ENCODE peak calls at places on chromosomes 13 and 19, in seven cellular contexts. L is Kasumi-1, D is astrocyte of the hippocampus, C is HEK293T, Q is heart right ventricle, G is ovary, J is cardiac fibroblast. B is an unnamed sample.

GRCh38 chr19:1833540-1833939 is 14.7 kb downstream of the REXO1 start:
- DNase-seq in L (no peak), D (no peak), C (no peak), Q (no peak), G (peak; percentile 66), J (no peak), B (peak; percentile 43)

GRCh38 chr13:66915596-66916185 is 314.4 kb downstream of the PCDH9 start:
- DNase-seq in L (peak; percentile 37), D (peak; percentile 11), C (no peak), Q (no peak), G (no peak), J (peak; percentile 66), B (peak; percentile 59)

GRCh38 chr19:41206926-41207750 is 11.9 kb upstream of the AXL start:
- DNase-seq in L (no peak), D (no peak), C (no peak), Q (peak; percentile 84), G (no peak), J (peak; percentile 28), B (no peak)

GRCh38 chr19:4173479-4174211 is 8.7 kb downstream of the SIRT6 start:
- DNase-seq in L (no peak), D (no peak), C (no peak), Q (no peak), G (no peak), J (no peak), B (no peak)

GRCh38 chr19:34171539-34171876 is 796 bp upstream of the LSM14A start:
- DNase-seq in L (peak; percentile 69), D (no peak), C (no peak), Q (no peak), G (no peak), J (peak; percentile 78), B (peak; percentile 32)

GRCh38 chr19:2711175-2711936 is 8.9 kb upstream of the GNG7 start:
- DNase-seq in L (peak; percentile 77), D (peak; percentile 58), C (no peak), Q (no peak), G (no peak), J (peak; percentile 82), B (no peak)

GRCh38 chr13:91270031-91270430 is 77.5 kb upstream of the MIR17HG start:
- DNase-seq in L (peak; percentile 60), D (no peak), C (no peak), Q (no peak), G (no peak), J (no peak), B (peak; percentile 32)

GRCh38 chr13:76385606-76386005 is 500.6 kb downstream of the KCTD12 start:
- DNase-seq in L (no peak), D (no peak), C (no peak), Q (no peak), G (no peak), J (peak; percentile 24), B (no peak)

GRCh38 chr19:35351441-35352176 is 3.9 kb downstream of the FFAR1 start:
- DNase-seq in L (no peak), D (no peak), C (no peak), Q (no peak), G (peak; percentile 12), J (no peak), B (no peak)

GRCh38 chr13:40316301-40316700 is 350.1 kb downstream of the FOXO1 start:
- DNase-seq in L (no peak), D (no peak), C (no peak), Q (no peak), G (peak; percentile 45), J (no peak), B (no peak)

GRCh38 chr13:112545866-112546265 is 42.1 kb downstream of the TUBGCP3 start:
- DNase-seq in L (no peak), D (peak; percentile 77), C (no peak), Q (no peak), G (no peak), J (peak; percentile 84), B (peak; percentile 48)

GRCh38 chr19:1407662-1408299 is 395 bp downstream of the DAZAP1 start:
- DNase-seq in L (no peak), D (no peak), C (no peak), Q (no peak), G (peak; percentile 53), J (no peak), B (no peak)

GRCh38 chr13:30835442-30835841 is 70.6 kb upstream of the MEDAG start:
- DNase-seq in L (no peak), D (no peak), C (no peak), Q (no peak), G (peak; percentile 65), J (peak; percentile 24), B (no peak)

GRCh38 chr13:47038196-47038595 is 141.3 kb upstream of the HTR2A start:
- DNase-seq in L (no peak), D (peak; percentile 33), C (no peak), Q (no peak), G (no peak), J (peak; percentile 13), B (peak; percentile 25)

GRCh38 chr19:7492142-7493055 is 3.6 kb upstream of the PEX11G start:
- DNase-seq in L (peak; percentile 7), D (no peak), C (no peak), Q (no peak), G (no peak), J (peak; percentile 84), B (no peak)

GRCh38 chr13:107846642-107847041 is 368.7 kb downstream of the LIG4 start:
- DNase-seq in L (no peak), D (no peak), C (no peak), Q (no peak), G (no peak), J (no peak), B (no peak)

GRCh38 chr13:46586766-46587509 is 34.0 kb downstream of the LRCH1 start:
- DNase-seq in L (no peak), D (no peak), C (no peak), Q (no peak), G (no peak), J (no peak), B (peak; percentile 65)

GRCh38 chr19:32824136-32824835 is 45.3 kb downstream of the SLC7A9 start:
- DNase-seq in L (no peak), D (no peak), C (no peak), Q (no peak), G (no peak), J (no peak), B (no peak)

GRCh38 chr19:18644144-18645034 is 7.6 kb downstream of the KLHL26 start:
- DNase-seq in L (peak; percentile 88), D (no peak), C (no peak), Q (peak; percentile 26), G (no peak), J (peak; percentile 43), B (peak; percentile 33)

GRCh38 chr19:45876411-45877197 is 9.3 kb downstream of the IRF2BP1 start:
- DNase-seq in L (peak; percentile 24), D (peak; percentile 78), C (no peak), Q (peak; percentile 55), G (no peak), J (peak; percentile 33), B (peak; percentile 48)

GRCh38 chr13:51589793-51590192 is 5.5 kb downstream of the WDFY2 start:
- DNase-seq in L (no peak), D (no peak), C (no peak), Q (no peak), G (no peak), J (no peak), B (no peak)

GRCh38 chr13:98565726-98566577 is 11.0 kb downstream of the STK24 start:
- DNase-seq in L (peak; percentile 58), D (peak; percentile 34), C (no peak), Q (peak; percentile 51), G (no peak), J (no peak), B (peak; percentile 52)

GRCh38 chr13:43331676-43332075 is 308.3 kb downstream of the DNAJC15 start:
- DNase-seq in L (no peak), D (peak; percentile 83), C (no peak), Q (no peak), G (no peak), J (peak; percentile 32), B (peak; percentile 88)

GRCh38 chr19:53102186-53102585 is 1.0 kb downstream of the ZNF160 start:
- DNase-seq in L (no peak), D (no peak), C (no peak), Q (no peak), G (no peak), J (peak; percentile 3), B (peak; percentile 2)

GRCh38 chr13:50386527-50387123 is 371.4 kb downstream of the KCNRG start:
- DNase-seq in L (no peak), D (peak; percentile 64), C (peak; percentile 42), Q (no peak), G (no peak), J (peak; percentile 23), B (no peak)

GRCh38 chr13:84446972-84447700 is 564.9 kb upstream of the SLITRK1 start:
- DNase-seq in L (no peak), D (peak; percentile 1), C (no peak), Q (no peak), G (no peak), J (peak; percentile 26), B (no peak)

GRCh38 chr19:22814124-22814523 is 18.0 kb upstream of the ZNF723 start:
- DNase-seq in L (no peak), D (no peak), C (no peak), Q (no peak), G (no peak), J (no peak), B (no peak)

B was measured in kidney tubule cell.